ENCODE peak calls at places on chromosomes 6 and 20, in six cellular contexts. P is HS-5; I is stimulated activated CD8-positive, alpha-beta memory T cell treated with anti-CD3 and anti-CD28 coated beads, Interleukin-2, amount 100 ng/mL, for 48 hours; F is EH; Z is neural crest cell; M is HuH-7.5. O is an unnamed sample.

GRCh38 chr6:41901882-41902519 is 6.8 kb upstream of the USP49 start:
- DNase-seq in P (no peak), M (no peak), Z (no peak), I (peak), F (peak), O (no peak)

GRCh38 chr6:3811191-3811590 is 38.0 kb upstream of the FAM50B start:
- DNase-seq in P (no peak), I (no peak), M (no peak), Z (no peak), F (no peak), O (no peak)

GRCh38 chr6:45388328-45388727 is 10.6 kb upstream of the SUPT3H start:
- DNase-seq in F (peak), M (no peak), Z (no peak), I (no peak), P (no peak), O (no peak)

GRCh38 chr20:38139919-38140753 is 24.9 kb downstream of the TGM2 start:
- DNase-seq in F (peak), M (no peak), I (no peak), Z (no peak), P (no peak), O (no peak)

GRCh38 chr20:21156266-21156665 is 30.4 kb downstream of the KIZ start:
- DNase-seq in M (no peak), P (peak), Z (no peak), I (no peak), F (peak), O (peak)

GRCh38 chr20:61477366-61477966 is 225.4 kb downstream of the CDH4 start:
- DNase-seq in I (no peak), P (no peak), M (no peak), Z (no peak), F (no peak), O (no peak)

GRCh38 chr6:90583783-90584481 is 2.9 kb downstream of the MAP3K7 start:
- DNase-seq in F (no peak), M (no peak), I (no peak), P (no peak), Z (no peak), O (no peak)

GRCh38 chr20:15191082-15191723 is 853.8 kb upstream of the FLRT3 start:
- DNase-seq in P (no peak), M (no peak), Z (no peak), F (no peak), I (no peak), O (no peak)

GRCh38 chr20:46765506-46765905 is 56.1 kb downstream of the SLC2A10 start:
- DNase-seq in F (no peak), P (no peak), I (no peak), M (no peak), Z (no peak), O (no peak)

GRCh38 chr6:16106991-16107787 is 21.7 kb upstream of the MYLIP start:
- DNase-seq in I (no peak), M (no peak), P (no peak), Z (no peak), F (no peak), O (no peak)

GRCh38 chr6:36387440-36388303 is at the start of gene ETV7:
- DNase-seq in I (peak), F (peak), Z (no peak), P (no peak), M (no peak), O (no peak)

GRCh38 chr6:41073968-41074691 is 1.4 kb downstream of the NFYA start:
- DNase-seq in I (no peak), F (peak), M (no peak), Z (no peak), P (no peak), O (peak)

GRCh38 chr20:23078351-23078993 is 7.7 kb downstream of the CD93 start:
- DNase-seq in Z (no peak), M (no peak), F (no peak), P (no peak), I (no peak), O (no peak)

GRCh38 chr6:36642913-36643817 is 35.3 kb upstream of the CDKN1A start:
- DNase-seq in F (peak), Z (no peak), P (no peak), I (no peak), M (no peak), O (peak)

GRCh38 chr6:13014551-13015378 is 298.2 kb downstream of the PHACTR1 start:
- DNase-seq in Z (no peak), M (no peak), P (no peak), F (no peak), I (no peak), O (no peak)

GRCh38 chr6:139062921-139063320 is 34.4 kb downstream of the ABRACL start:
- DNase-seq in M (no peak), I (no peak), Z (no peak), F (peak), P (no peak), O (no peak)

GRCh38 chr20:55160022-55160421 is 684.6 kb downstream of the DOK5 start:
- DNase-seq in I (no peak), Z (no peak), P (peak), F (no peak), M (no peak), O (peak)

GRCh38 chr20:3042621-3043020 is 801 bp upstream of the GNRH2 start:
- DNase-seq in M (no peak), F (no peak), Z (no peak), I (no peak), P (no peak), O (no peak)

O was measured in kidney glomerular epithelial cell.